ENCODE peak calls at places on chromosome 7, in ten cellular contexts. Q, D, A, E, Y, P, M, Z, T and O are unnamed samples. For H3K4me1 and H3K36me3, the result is how much of the 10 kb centered on the place peaks cover.

GRCh38 chr7:92881091-92881485 is 44.7 kb upstream of the CDK6 start:
- DNase-seq in Q (no peak), D (no peak), A (no peak), E (no peak), Y (no peak), P (no peak), M (no peak), Z (no peak), T (no peak), O (no peak)

GRCh38 chr7:82714883-82715282 is 271.3 kb upstream of the CACNA2D1 start:
- DNase-seq in Q (no peak), D (no peak), A (no peak), E (no peak), Y (no peak), P (no peak), M (no peak), Z (peak), T (no peak), O (no peak)

GRCh38 chr7:93566876-93567275 is 7.6 kb downstream of the CALCR start:
- DNase-seq in Q (no peak), D (no peak), A (no peak), E (no peak), Y (no peak), P (no peak), M (no peak), Z (no peak), T (no peak), O (no peak)

GRCh38 chr7:42445691-42446090 is 208.7 kb upstream of the GLI3 start:
- DNase-seq in Q (no peak), D (no peak), A (no peak), E (no peak), Y (no peak), P (no peak), M (no peak), Z (no peak), T (no peak), O (no peak)

GRCh38 chr7:30835396-30835915 is 64.2 kb downstream of the MINDY4 start:
- DNase-seq in Q (no peak), D (no peak), A (peak), E (no peak), Y (no peak), P (no peak), M (no peak), Z (no peak), T (no peak), O (no peak)

GRCh38 chr7:50142421-50143113 is 49.5 kb upstream of the ZPBP start:
- DNase-seq in Q (no peak), D (no peak), A (no peak), E (peak), Y (peak), P (no peak), M (no peak), Z (peak), T (no peak), O (no peak)

GRCh38 chr7:18212788-18213187 is 185.1 kb upstream of the PRPS1L1 start:
- DNase-seq in Q (no peak), D (no peak), A (no peak), E (no peak), Y (no peak), P (no peak), M (no peak), Z (peak), T (no peak), O (no peak)

GRCh38 chr7:27808626-27809025 is 68.7 kb downstream of the TAX1BP1 start:
- DNase-seq in Q (no peak), D (no peak), A (no peak), E (no peak), Y (no peak), P (no peak), M (no peak), Z (peak), T (no peak), O (no peak)

GRCh38 chr7:93461350-93461749 is 113.2 kb downstream of the CALCR start:
- DNase-seq in Q (no peak), D (no peak), A (no peak), E (no peak), Y (no peak), P (no peak), M (no peak), Z (no peak), T (no peak), O (no peak)

GRCh38 chr7:138663741-138664710 is 37.1 kb downstream of the SVOPL start:
- DNase-seq in Q (peak), D (no peak), A (no peak), E (no peak), Y (no peak), P (no peak), M (no peak), Z (no peak), T (no peak), O (no peak)

GRCh38 chr7:144622751-144623150 is 213.1 kb downstream of the TPK1 start:
- DNase-seq in Q (no peak), D (no peak), A (no peak), E (no peak), Y (no peak), P (no peak), M (no peak), Z (no peak), T (no peak), O (no peak)

GRCh38 chr7:142301923-142302550 is 44.2 kb upstream of the PRSS58 start:
- DNase-seq in Q (no peak), D (no peak), A (no peak), E (no peak), Y (no peak), P (no peak), M (no peak), Z (no peak), T (no peak), O (no peak)

GRCh38 chr7:75905785-75906604 is 9.0 kb upstream of the POR start:
- DNase-seq in Q (peak), D (peak), A (peak), E (peak), Y (peak), P (no peak), M (no peak), Z (peak), T (peak), O (no peak)

GRCh38 chr7:112898432-112899290 is 108.5 kb upstream of the TMEM168 start:
- DNase-seq in Q (peak), D (no peak), A (no peak), E (peak), Y (peak), P (peak), M (no peak), Z (peak), T (no peak), O (no peak)

GRCh38 chr7:30430300-30430699 is 48.3 kb downstream of the NOD1 start:
- DNase-seq in Q (peak), D (no peak), A (no peak), E (no peak), Y (peak), P (no peak), M (no peak), Z (no peak), T (no peak), O (peak)

GRCh38 chr7:98613601-98614425 is 3.3 kb upstream of the NPTX2 start:
- DNase-seq in Q (no peak), D (no peak), A (no peak), E (no peak), Y (no peak), P (no peak), M (no peak), Z (peak), T (no peak), O (no peak)

GRCh38 chr7:117872565-117873055 is 631 bp downstream of the CTTNBP2 start:
- DNase-seq in Q (peak), D (no peak), A (no peak), E (no peak), Y (peak), P (no peak), M (no peak), Z (no peak), T (peak), O (no peak)

GRCh38 chr7:149014309-149014708 is 14.0 kb downstream of the PDIA4 start:
- DNase-seq in Q (no peak), D (no peak), A (no peak), E (no peak), Y (no peak), P (no peak), M (no peak), Z (no peak), T (no peak), O (no peak)

GRCh38 chr7:107660381-107661080 is at the start of gene SLC26A4:
- DNase-seq in Q (no peak), D (no peak), A (no peak), E (no peak), Y (peak), P (no peak), M (peak), Z (no peak), T (no peak), O (no peak)

GRCh38 chr7:7808156-7808555 is 89.7 kb upstream of the RPA3 start:
- DNase-seq in Q (no peak), D (no peak), A (no peak), E (no peak), Y (no peak), P (no peak), M (no peak), Z (peak), T (no peak), O (no peak)

GRCh38 chr7:146249272-146249671 is 132.7 kb downstream of the CNTNAP2 start:
- DNase-seq in Q (no peak), D (no peak), A (no peak), E (no peak), Y (no peak), P (no peak), M (no peak), Z (no peak), T (no peak), O (no peak)

GRCh38 chr7:110347091-110347490 is 743.8 kb upstream of the LRRN3 start:
- DNase-seq in Q (no peak), D (no peak), A (no peak), E (no peak), Y (no peak), P (no peak), M (no peak), Z (peak), T (no peak), O (no peak)

GRCh38 chr7:74709880-74710671 is 52.6 kb downstream of the GTF2I start:
- DNase-seq in Q (no peak), D (no peak), A (no peak), E (no peak), Y (no peak), P (no peak), M (no peak), Z (peak), T (no peak), O (no peak)

GRCh38 chr7:44102846-44103565 is 1.1 kb upstream of the AEBP1 start:
- DNase-seq in Q (no peak), D (no peak), A (no peak), E (no peak), Y (no peak), P (no peak), M (no peak), Z (no peak), T (no peak), O (no peak)

GRCh38 chr7:44100458-44101303 is 3.5 kb upstream of the AEBP1 start:
- DNase-seq in Q (peak), D (no peak), A (no peak), E (no peak), Y (no peak), P (no peak), M (peak), Z (peak), T (no peak), O (no peak)

GRCh38 chr7:44101966-44102845 is 1.9 kb upstream of the AEBP1 start:
- DNase-seq in Q (no peak), D (no peak), A (no peak), E (no peak), Y (no peak), P (no peak), M (no peak), Z (peak), T (peak), O (no peak)

GRCh38 chr7:44099669-44100068 is 4.5 kb upstream of the AEBP1 start:
- DNase-seq in Q (no peak), D (no peak), A (no peak), E (no peak), Y (no peak), P (no peak), M (no peak), Z (no peak), T (no peak), O (no peak)

GRCh38 chr7:44101304-44101965 is 2.7 kb upstream of the AEBP1 start:
- DNase-seq in Q (no peak), D (no peak), A (no peak), E (no peak), Y (no peak), P (no peak), M (no peak), Z (no peak), T (no peak), O (no peak)
- H3K4me1 ChIP-seq in Q (under half), D (under half), A (under half), E (half or more), Y (under half), P (under half), M (under half), Z (under half), T (under half), O (under half)

GRCh38 chr7:135185471-135186260 is 15.2 kb upstream of the CYREN start:
- DNase-seq in Q (no peak), D (no peak), A (peak), E (no peak), Y (no peak), P (no peak), M (no peak), Z (no peak), T (no peak), O (no peak)

GRCh38 chr7:135188298-135188984 is 17.9 kb upstream of the CYREN start:
- DNase-seq in Q (no peak), D (no peak), A (peak), E (no peak), Y (peak), P (no peak), M (no peak), Z (no peak), T (no peak), O (no peak)

GRCh38 chr7:135186261-135186540 is 15.7 kb upstream of the CYREN start:
- DNase-seq in Q (no peak), D (no peak), A (no peak), E (no peak), Y (no peak), P (no peak), M (no peak), Z (no peak), T (no peak), O (no peak)

GRCh38 chr7:135189221-135189662 is 18.7 kb upstream of the CYREN start:
- DNase-seq in Q (no peak), D (no peak), A (peak), E (no peak), Y (peak), P (no peak), M (no peak), Z (no peak), T (no peak), O (no peak)

GRCh38 chr7:135186841-135187253 is 16.3 kb upstream of the CYREN start:
- DNase-seq in Q (no peak), D (no peak), A (peak), E (no peak), Y (no peak), P (no peak), M (no peak), Z (no peak), T (no peak), O (no peak)
- H3K36me3 ChIP-seq in Q (under half), D (under half), A (half or more), E (half or more), Y (under half), P (under half), M (half or more), Z (half or more), T (half or more), O (under half)

GRCh38 chr7:35801392-35802101 is 690 bp downstream of the SEPTIN7 start:
- DNase-seq in Q (peak), D (peak), A (peak), E (peak), Y (peak), P (no peak), M (peak), Z (peak), T (peak), O (peak)
- TF ChIP-seq POLR2A in Q (no peak), D (no peak), A (no peak), E (no peak), Y (no peak), P (no peak), M (no peak), Z (no peak), T (no peak), O (no peak)

GRCh38 chr7:151010002-151010306 is 14.3 kb downstream of the ATG9B start:
- DNase-seq in Q (no peak), D (no peak), A (no peak), E (no peak), Y (no peak), P (no peak), M (no peak), Z (no peak), T (no peak), O (no peak)

GRCh38 chr7:151008143-151008510 is 16.2 kb downstream of the ATG9B start:
- DNase-seq in Q (no peak), D (no peak), A (no peak), E (no peak), Y (no peak), P (no peak), M (peak), Z (no peak), T (no peak), O (no peak)

GRCh38 chr7:151009340-151010001 is 14.8 kb downstream of the ATG9B start:
- DNase-seq in Q (no peak), D (no peak), A (no peak), E (peak), Y (no peak), P (no peak), M (no peak), Z (no peak), T (no peak), O (no peak)

GRCh38 chr7:151007469-151007898 is 16.7 kb downstream of the NOS3 start:
- DNase-seq in Q (no peak), D (no peak), A (no peak), E (no peak), Y (no peak), P (no peak), M (no peak), Z (no peak), T (no peak), O (no peak)

GRCh38 chr7:151008511-151009323 is 15.6 kb downstream of the ATG9B start:
- DNase-seq in Q (peak), D (no peak), A (no peak), E (peak), Y (peak), P (peak), M (peak), Z (no peak), T (no peak), O (no peak)
- H3K4me1 ChIP-seq in Q (under half), D (under half), A (under half), E (half or more), Y (under half), P (under half), M (under half), Z (under half), T (under half), O (under half)

DNA sequence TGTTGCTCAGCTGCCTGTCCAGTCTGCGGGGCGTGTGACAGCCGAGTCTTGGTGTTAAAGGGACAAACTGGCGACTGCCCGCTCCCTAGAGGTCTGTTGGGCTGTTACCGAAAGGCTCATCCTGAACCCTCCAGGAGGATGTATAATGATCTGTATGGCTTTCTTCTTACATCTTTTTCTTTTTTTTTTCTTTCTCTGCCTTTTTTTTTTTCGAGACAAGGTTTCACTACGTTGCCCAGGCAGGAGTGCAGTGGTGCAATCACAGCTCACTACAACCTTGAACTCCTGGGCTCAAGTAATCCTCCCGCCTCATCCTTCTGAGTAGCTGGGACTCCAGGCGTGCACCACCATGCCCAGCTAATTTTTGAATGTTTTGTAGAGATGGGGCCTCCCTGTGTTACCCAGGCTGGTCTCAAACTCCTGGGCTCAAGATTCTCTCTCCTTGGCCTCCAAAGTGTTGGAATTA is 857 bp downstream of the INTS15 start:
- DNase-seq in Q (no peak), D (no peak), A (no peak), E (no peak), Y (no peak), P (no peak), M (no peak), Z (no peak), T (no peak), O (no peak)
- H3K36me3 ChIP-seq in Q (under half), D (under half), A (under half), E (under half), Y (under half), P (under half), M (under half), Z (under half), T (half or more), O (under half)